ENCODE peak calls at places on chromosomes 2 and 18, in six cellular contexts. K is CD4-positive, alpha-beta T cell; B is body of pancreas; L is fibroblast of pulmonary artery; X is kidney; Y is activated CD8-positive, alpha-beta T cell treated with anti-CD3 and anti-CD28 coated beads for 36 hours. N is an unnamed sample.

GRCh38 chr18:78993014-78993926 is 13.7 kb downstream of the SALL3 start:
- DNase-seq in K (no peak), B (no peak), L (no peak), X (peak; percentile 71), Y (no peak), N (no peak)

GRCh38 chr18:58856881-58857280 is 7.8 kb upstream of the ZNF532 start:
- DNase-seq in K (no peak), B (no peak), L (peak; percentile 65), X (no peak), Y (no peak), N (no peak)

GRCh38 chr2:114714316-114714715 is 271.9 kb downstream of the DPP10 start:
- DNase-seq in K (no peak), B (no peak), L (no peak), X (no peak), Y (no peak), N (no peak)

GRCh38 chr2:29655391-29656086 is 265.8 kb downstream of the ALK start:
- DNase-seq in K (no peak), B (no peak), L (peak; percentile 2), X (no peak), Y (no peak), N (no peak)

GRCh38 chr2:17620841-17621240 is 80.3 kb downstream of the VSNL1 start:
- DNase-seq in K (no peak), B (no peak), L (peak; percentile 56), X (no peak), Y (no peak), N (no peak)

GRCh38 chr2:36329746-36330145 is 25.8 kb upstream of the CRIM1 start:
- DNase-seq in K (no peak), B (no peak), L (peak; percentile 65), X (no peak), Y (no peak), N (no peak)

GRCh38 chr2:237149425-237149824 is 63.7 kb downstream of the COPS8 start:
- DNase-seq in K (no peak), B (no peak), L (no peak), X (no peak), Y (peak; percentile 72), N (peak; percentile 51)

GRCh38 chr2:160368988-160369935 is 124.3 kb downstream of the RBMS1 start:
- DNase-seq in K (no peak), B (peak; percentile 72), L (no peak), X (no peak), Y (no peak), N (no peak)

GRCh38 chr18:23864620-23865019 is 149.9 kb upstream of the TTC39C start:
- DNase-seq in K (peak; percentile 15), B (no peak), L (no peak), X (no peak), Y (peak; percentile 65), N (no peak)

GRCh38 chr2:220955776-220956175 is 616.3 kb downstream of the EPHA4 start:
- DNase-seq in K (no peak), B (no peak), L (no peak), X (no peak), Y (no peak), N (no peak)

GRCh38 chr18:77749189-77749588 is 499.5 kb downstream of the GALR1 start:
- DNase-seq in K (no peak), B (no peak), L (no peak), X (no peak), Y (peak; percentile 17), N (no peak)

GRCh38 chr2:72214429-72215143 is 66.9 kb upstream of the CYP26B1 start:
- DNase-seq in K (no peak), B (no peak), L (peak; percentile 78), X (no peak), Y (no peak), N (no peak)

GRCh38 chr2:205769494-205769848 is 87.2 kb downstream of the NRP2 start:
- DNase-seq in K (no peak), B (no peak), L (peak; percentile 90), X (no peak), Y (no peak), N (no peak)

GRCh38 chr2:96396095-96396494 is 60.5 kb downstream of the NCAPH start:
- DNase-seq in K (no peak), B (no peak), L (no peak), X (no peak), Y (no peak), N (no peak)

GRCh38 chr2:8615252-8616083 is 66.4 kb upstream of the ID2 start:
- DNase-seq in K (no peak), B (no peak), L (no peak), X (no peak), Y (no peak), N (no peak)

GRCh38 chr2:210323003-210323402 is 8.0 kb upstream of the MYL1 start:
- DNase-seq in K (no peak), B (no peak), L (no peak), X (no peak), Y (no peak), N (no peak)

GRCh38 chr2:25339791-25340339 is 1.9 kb downstream of the DNMT3A start:
- DNase-seq in K (no peak), B (peak; percentile 74), L (no peak), X (peak; percentile 79), Y (peak; percentile 32), N (no peak)

GRCh38 chr2:192345287-192345686 is 150.6 kb upstream of the TMEFF2 start:
- DNase-seq in K (no peak), B (no peak), L (no peak), X (no peak), Y (no peak), N (no peak)

GRCh38 chr2:43333656-43334144 is 107.3 kb upstream of the ZFP36L2 start:
- DNase-seq in K (no peak), B (no peak), L (peak; percentile 72), X (no peak), Y (no peak), N (no peak)

GRCh38 chr2:10277293-10278028 is 25.2 kb upstream of the HPCAL1 start:
- DNase-seq in K (no peak), B (no peak), L (peak; percentile 6), X (peak; percentile 72), Y (no peak), N (no peak)

GRCh38 chr2:37786854-37787253 is 115.4 kb upstream of the CDC42EP3 start:
- DNase-seq in K (no peak), B (peak; percentile 39), L (no peak), X (no peak), Y (no peak), N (no peak)

GRCh38 chr18:48263913-48264506 is 145.2 kb downstream of the ZBTB7C start:
- DNase-seq in K (no peak), B (no peak), L (no peak), X (no peak), Y (no peak), N (no peak)

GRCh38 chr2:30756971-30757370 is 50.3 kb downstream of the CAPN13 start:
- DNase-seq in K (no peak), B (no peak), L (no peak), X (no peak), Y (no peak), N (no peak)

GRCh38 chr2:234823196-234823876 is 128.5 kb upstream of the SH3BP4 start:
- DNase-seq in K (no peak), B (peak; percentile 28), L (no peak), X (no peak), Y (no peak), N (no peak)

GRCh38 chr2:197571622-197572271 is 55.9 kb downstream of the MOB4 start:
- DNase-seq in K (no peak), B (no peak), L (peak; percentile 38), X (no peak), Y (no peak), N (no peak)

GRCh38 chr2:230865766-230866703 is 1.3 kb downstream of the ITM2C start:
- DNase-seq in K (no peak), B (peak; percentile 39), L (peak; percentile 27), X (peak; percentile 94), Y (peak; percentile 61), N (no peak)
- TF ChIP-seq CTCF in K (no peak), B (no peak), L (peak; percentile 6), X (no peak), Y (no peak), N (no peak)

DNA sequence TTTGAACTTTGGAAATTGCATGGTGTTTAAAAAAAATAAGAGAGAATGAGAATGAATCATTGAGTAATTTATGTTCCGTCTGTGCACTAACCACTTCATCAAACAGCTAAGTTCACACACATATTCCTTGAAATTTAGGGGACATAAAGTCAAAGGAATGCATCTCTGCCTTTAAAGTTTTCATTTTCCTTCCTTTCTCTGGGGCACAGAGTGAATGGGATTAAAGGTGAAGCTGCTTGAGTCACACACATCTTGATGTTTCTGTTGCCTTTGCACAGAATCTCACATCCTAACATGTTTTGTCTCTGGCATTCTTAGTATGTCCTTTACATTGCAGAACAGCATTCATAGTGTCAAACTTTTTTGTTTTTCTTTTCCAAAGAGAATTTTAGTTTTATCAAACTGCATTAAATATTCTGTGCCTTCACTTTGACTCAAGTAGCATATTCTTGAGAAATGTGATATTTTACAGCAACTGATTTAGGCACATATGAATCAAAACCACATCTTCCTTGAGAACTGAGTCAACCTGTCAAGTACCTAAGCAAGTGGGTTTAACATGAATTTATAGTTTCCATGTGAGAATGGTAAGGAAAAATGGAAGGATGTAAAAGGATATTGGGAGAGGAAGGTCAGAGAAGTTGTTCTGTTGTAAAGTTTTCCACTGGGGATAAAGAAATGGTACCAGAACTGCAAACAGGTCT is 169.1 kb upstream of the THUMPD2 start:
- DNase-seq in K (no peak), B (no peak), L (peak; percentile 5), X (no peak), Y (no peak), N (no peak)
- TF ChIP-seq CTCF in K (no peak), B (no peak), L (no peak), X (no peak), Y (no peak), N (no peak)

GRCh38 chr2:113230531-113230930 is 48.2 kb downstream of the PAX8 start:
- DNase-seq in K (no peak), B (no peak), L (no peak), X (no peak), Y (peak; percentile 34), N (no peak)
- TF ChIP-seq CTCF in K (no peak), B (no peak), L (no peak), X (no peak), Y (no peak), N (no peak)

GRCh38 chr2:212359425-212360067 is 179.1 kb downstream of the ERBB4 start:
- DNase-seq in K (no peak), B (no peak), L (no peak), X (no peak), Y (no peak), N (no peak)

GRCh38 chr2:212361174-212361756 is 177.3 kb downstream of the ERBB4 start:
- DNase-seq in K (no peak), B (no peak), L (no peak), X (no peak), Y (no peak), N (no peak)

GRCh38 chr2:212354382-212354781 is 184.2 kb downstream of the ERBB4 start:
- DNase-seq in K (no peak), B (no peak), L (no peak), X (no peak), Y (no peak), N (no peak)

GRCh38 chr2:212360068-212360460 is 178.5 kb downstream of the ERBB4 start:
- DNase-seq in K (no peak), B (no peak), L (no peak), X (no peak), Y (no peak), N (no peak)

DNA sequence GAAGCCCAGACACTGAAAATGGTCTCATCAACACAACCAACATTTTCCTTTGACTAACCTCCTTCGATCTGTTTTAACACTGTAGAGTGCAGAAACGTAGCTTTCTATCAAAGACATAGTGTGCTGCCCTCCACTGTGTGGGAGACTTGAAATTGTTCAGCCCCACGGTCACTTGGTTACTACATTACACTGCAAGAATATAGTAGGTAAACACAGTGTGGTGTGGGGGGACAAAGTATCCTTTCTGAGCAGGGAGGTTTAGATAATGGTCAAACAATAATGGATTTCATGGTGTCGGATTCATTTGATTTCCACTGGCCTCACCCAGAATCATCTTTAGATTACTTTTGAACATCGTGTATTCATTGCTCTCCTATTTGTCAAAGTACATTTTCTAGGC is 181.0 kb downstream of the ERBB4 start:
- DNase-seq in K (no peak), B (no peak), L (no peak), X (no peak), Y (no peak), N (no peak)
- TF ChIP-seq CTCF in K (no peak), B (no peak), L (no peak), X (no peak), Y (no peak), N (no peak)

N was measured in lung.